ENCODE peak calls at places on chromosomes 13 and 19, in four cellular contexts. Q is transverse colon; H is left ventricle myocardium inferior; I is CD4-positive, CD25-positive, alpha-beta regulatory T cell. V is an unnamed sample.

GRCh38 chr13:78978381-78978998 is 319.5 kb upstream of the OBI1 start:
- DNase-seq in I (no peak), H (no peak), Q (peak; percentile 11), V (peak; percentile 55)

GRCh38 chr13:23922005-23922932 is 25.0 kb upstream of the C1QTNF9B start:
- DNase-seq in H (no peak), Q (no peak), I (no peak), V (no peak)

GRCh38 chr13:110640591-110641029 is 25.3 kb downstream of the NAXD start:
- DNase-seq in Q (no peak), I (no peak), H (peak; percentile 60), V (no peak)

GRCh38 chr19:51079486-51080110 is 3.1 kb downstream of the KLK14 start:
- DNase-seq in Q (no peak), H (peak; percentile 75), I (no peak), V (no peak)

GRCh38 chr19:17764348-17764747 is 13.1 kb downstream of the FCHO1 start:
- DNase-seq in H (no peak), Q (no peak), I (no peak), V (no peak)

GRCh38 chr13:20772401-20773131 is 1.2 kb downstream of the EEF1AKMT1 start:
- DNase-seq in H (no peak), Q (no peak), I (no peak), V (no peak)

GRCh38 chr13:26575244-26575643 is 17.8 kb downstream of the WASF3 start:
- DNase-seq in H (no peak), Q (no peak), I (no peak), V (no peak)

GRCh38 chr19:1213391-1214286 is 8.1 kb downstream of the STK11 start:
- DNase-seq in Q (peak; percentile 78), H (peak; percentile 60), I (peak; percentile 46), V (peak; percentile 88)

GRCh38 chr19:5157186-5157585 is 183.4 kb downstream of the PTPRS start:
- DNase-seq in I (no peak), Q (no peak), H (no peak), V (no peak)

GRCh38 chr13:59445812-59446211 is 717.9 kb downstream of the DIAPH3 start:
- DNase-seq in I (no peak), H (no peak), Q (no peak), V (no peak)

GRCh38 chr19:17333611-17334413 is 843 bp downstream of the ANO8 start:
- DNase-seq in I (peak; percentile 42), H (no peak), Q (peak; percentile 53), V (peak; percentile 54)

GRCh38 chr13:30019648-30020626 is 169.5 kb upstream of the UBL3 start:
- DNase-seq in H (no peak), I (no peak), Q (no peak), V (no peak)

GRCh38 chr13:43132911-43133310 is 109.5 kb downstream of the DNAJC15 start:
- DNase-seq in Q (no peak), H (no peak), I (no peak), V (no peak)
- H3K9me3 ChIP-seq in Q (no peaks in the 10 kb centered on the region), H (no peaks in the 10 kb centered on the region), I (no peaks in the 10 kb centered on the region), V (no peaks in the 10 kb centered on the region)

GRCh38 chr19:3721131-3721899 is 13.1 kb downstream of the TJP3 start:
- DNase-seq in H (peak; percentile 66), I (peak; percentile 83), Q (peak; percentile 97), V (peak; percentile 97)
- H3K4me3 ChIP-seq in H (peak overlapping the region; percentile 32), I (peak overlapping the region; percentile 64), Q (peak overlapping the region; percentile 46), V (peak overlapping the region; percentile 56)

DNA sequence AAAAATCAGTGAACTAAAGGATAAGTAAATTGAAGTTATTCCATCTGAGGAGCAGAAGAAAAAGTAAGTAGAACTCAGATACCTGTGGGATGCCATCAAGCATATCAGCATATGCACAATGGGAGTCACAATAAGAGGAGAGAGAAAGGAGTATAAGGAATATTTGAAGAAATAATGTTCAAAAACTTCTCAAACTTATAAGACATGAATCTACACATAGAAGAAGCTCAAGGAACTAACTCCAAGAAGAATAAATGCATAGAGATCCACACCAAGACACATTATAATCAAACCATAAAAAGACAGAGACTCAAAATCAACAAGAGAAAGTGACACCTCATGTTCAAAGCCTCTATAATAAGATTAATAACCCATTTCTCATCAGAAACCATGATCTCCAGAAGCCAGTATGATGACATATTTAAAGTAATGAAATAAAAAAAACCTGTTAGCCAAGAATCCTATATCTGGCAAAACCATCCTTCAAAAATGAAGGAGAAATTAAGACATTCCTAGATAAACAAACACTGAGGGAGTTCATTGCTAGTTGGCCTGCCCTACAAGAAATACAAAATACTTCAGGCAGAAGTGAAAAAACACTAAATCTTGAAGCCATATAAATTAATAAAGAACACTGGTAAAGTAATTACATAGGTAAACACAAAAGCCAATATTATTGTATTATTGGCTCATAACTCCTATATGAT is 3.8 kb upstream of the ZNF233 start:
- DNase-seq in I (no peak), Q (no peak), H (no peak), V (no peak)
- H3K9me3 ChIP-seq in I (peaks cover 65% of the 10 kb centered on the region), Q (peaks cover 63% of the 10 kb centered on the region), H (peaks cover 100% of the 10 kb centered on the region), V (no peaks in the 10 kb centered on the region)

DNA sequence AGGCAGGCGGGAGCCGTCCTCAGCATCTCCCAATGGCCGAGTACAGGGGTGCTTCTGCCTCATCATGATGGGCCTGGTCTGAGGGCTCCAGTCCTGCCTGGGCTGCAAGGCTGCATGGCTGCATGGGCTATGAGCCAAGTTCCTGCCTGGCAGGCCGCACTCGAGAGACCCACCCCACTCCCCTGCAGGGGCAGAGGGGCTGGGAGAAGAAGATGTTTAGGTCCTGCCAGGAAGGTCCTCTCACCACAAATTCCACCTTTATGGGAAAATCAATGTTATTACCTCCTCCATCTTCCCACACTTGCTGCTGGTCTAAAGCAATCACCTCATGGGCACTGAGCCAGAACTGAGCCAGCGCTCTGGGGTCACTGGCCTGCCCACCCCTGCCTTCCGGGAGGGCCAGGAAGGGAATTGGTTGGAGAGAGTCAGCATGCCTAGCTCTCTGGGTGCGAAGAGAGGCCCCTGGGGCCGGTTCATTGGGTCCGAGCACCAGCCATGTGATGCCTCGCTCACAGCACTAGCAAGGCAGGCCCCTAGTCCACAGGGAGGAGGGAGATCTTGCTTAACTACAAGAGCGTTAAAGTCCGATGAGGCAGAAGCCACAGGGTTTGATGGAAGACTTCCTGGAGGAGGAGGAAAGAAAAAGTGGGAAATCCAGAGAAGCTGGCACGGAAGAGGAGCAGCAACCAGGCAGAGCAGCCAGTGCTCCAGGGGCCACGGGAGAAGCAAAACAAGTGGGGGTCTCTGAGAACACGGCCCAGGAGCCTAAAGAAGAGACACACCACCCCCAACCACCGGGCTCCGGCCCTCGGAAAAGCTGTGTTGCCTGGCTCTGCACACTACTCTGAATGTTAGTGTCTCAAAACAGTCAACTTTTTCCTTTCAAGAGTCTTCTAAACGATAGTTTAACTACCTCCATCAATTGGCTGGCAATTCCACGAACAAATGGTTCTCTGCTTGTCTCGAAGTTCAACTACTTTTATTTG is 63.1 kb downstream of the CEBPG start:
- DNase-seq in I (no peak), Q (no peak), H (peak; percentile 6), V (no peak)
- H3K4me3 ChIP-seq in I (no peak overlapping the region), Q (no peak overlapping the region), H (no peak overlapping the region), V (no peak overlapping the region)

DNA sequence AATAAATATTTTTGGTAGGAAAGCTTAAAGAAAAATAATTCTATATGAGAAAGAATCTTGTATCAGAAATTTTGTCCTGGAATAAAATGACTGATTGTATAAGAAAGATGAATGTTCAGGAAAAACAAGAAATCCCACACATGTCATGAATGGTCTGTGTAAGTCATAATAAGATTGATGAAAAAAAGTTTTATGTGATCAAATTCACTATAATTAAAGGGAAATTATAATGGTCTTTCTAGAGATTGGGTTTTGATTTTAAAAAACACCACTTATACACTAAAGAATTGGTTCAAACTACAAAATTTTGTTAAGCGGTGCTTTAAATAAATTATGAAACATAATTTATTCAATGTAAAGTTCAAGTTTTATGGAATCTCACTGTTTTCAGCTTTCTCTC is 7.2 kb upstream of the ZNF841 start:
- DNase-seq in H (no peak), Q (no peak), I (no peak), V (no peak)
- H3K9me3 ChIP-seq in H (peaks cover 81% of the 10 kb centered on the region), Q (peaks cover 16% of the 10 kb centered on the region), I (peaks cover 42% of the 10 kb centered on the region), V (peaks cover 2% of the 10 kb centered on the region)

V was measured in small intestine.